ENCODE peak calls at places on chromosome 7, in ten cellular contexts. L is stomach, K is A549, C is SK-N-SH, I is suprapubic skin, A is ovary, H is transverse colon, Y is tibial nerve, G is GM12878, S is HepG2. X is an unnamed sample.

GRCh38 chr7:148929176-148929575 is 45.1 kb upstream of the EZH2 start:
- DNase-seq in L (no peak), K (no peak), C (no peak), I (no peak), A (no peak), H (no peak), Y (no peak), G (no peak), S (peak), X (no peak)

GRCh38 chr7:106693659-106694353 is 32.8 kb upstream of the CCDC71L start:
- DNase-seq in L (no peak), K (no peak), C (no peak), I (no peak), A (no peak), H (no peak), Y (no peak), G (no peak), S (no peak), X (no peak)

GRCh38 chr7:82166666-82167065 is 276.9 kb downstream of the CACNA2D1 start:
- DNase-seq in L (no peak), K (no peak), C (no peak), I (no peak), A (no peak), H (no peak), Y (no peak), G (no peak), S (no peak), X (no peak)

GRCh38 chr7:139828880-139829653 is at the start of gene TBXAS1:
- DNase-seq in L (peak), K (peak), C (no peak), I (no peak), A (no peak), H (peak), Y (peak), G (no peak), S (no peak), X (no peak)

GRCh38 chr7:139745330-139746143 is 32.3 kb downstream of the HIPK2 start:
- DNase-seq in L (no peak), K (no peak), C (peak), I (no peak), A (no peak), H (no peak), Y (no peak), G (no peak), S (peak), X (no peak)

GRCh38 chr7:55588379-55588699 is 16.0 kb upstream of the VOPP1 start:
- DNase-seq in L (no peak), K (peak), C (no peak), I (no peak), A (no peak), H (no peak), Y (no peak), G (no peak), S (no peak), X (no peak)

GRCh38 chr7:56007167-56007652 is 42.8 kb downstream of the NIPSNAP2 start:
- DNase-seq in L (no peak), K (no peak), C (no peak), I (no peak), A (no peak), H (no peak), Y (no peak), G (no peak), S (peak), X (no peak)

GRCh38 chr7:137254766-137255165 is 88.8 kb downstream of the PTN start:
- DNase-seq in L (no peak), K (no peak), C (no peak), I (no peak), A (no peak), H (no peak), Y (no peak), G (no peak), S (no peak), X (no peak)

DNA sequence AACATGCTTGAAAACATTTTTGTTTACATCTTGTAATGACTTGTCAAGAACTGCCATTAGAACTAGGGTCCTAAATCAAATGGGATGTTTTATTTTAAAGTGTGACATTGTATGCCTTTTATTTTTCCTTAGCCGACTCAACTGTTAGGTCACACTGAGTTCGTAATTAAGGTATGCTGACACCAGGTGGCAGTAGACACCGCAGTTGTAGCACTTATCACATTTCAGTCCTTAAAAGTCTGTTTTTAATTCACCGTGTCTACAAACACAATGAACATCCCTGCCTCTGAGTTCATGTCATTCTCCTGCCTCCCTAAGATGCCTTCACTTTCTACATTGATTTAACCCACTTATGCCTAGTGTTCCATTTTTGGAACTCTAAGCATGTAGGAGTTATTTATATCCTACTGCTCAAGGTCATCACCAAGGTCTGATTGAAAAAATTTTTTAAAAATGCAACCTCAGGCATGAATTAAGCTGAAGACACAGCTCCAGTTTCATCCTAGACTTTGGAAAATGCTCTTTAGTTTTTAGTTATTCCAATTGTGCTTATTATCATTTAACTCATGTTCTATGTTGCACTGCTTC is 186.1 kb downstream of the BMPER start:
- DNase-seq in L (peak), K (no peak), C (peak), I (no peak), A (no peak), H (peak), Y (peak), G (no peak), S (peak), X (no peak)
- TF ChIP-seq CTCF in L (peak), K (peak), C (peak), I (peak), A (no peak), H (peak), Y (no peak), G (peak), S (peak), X (no peak)

DNA sequence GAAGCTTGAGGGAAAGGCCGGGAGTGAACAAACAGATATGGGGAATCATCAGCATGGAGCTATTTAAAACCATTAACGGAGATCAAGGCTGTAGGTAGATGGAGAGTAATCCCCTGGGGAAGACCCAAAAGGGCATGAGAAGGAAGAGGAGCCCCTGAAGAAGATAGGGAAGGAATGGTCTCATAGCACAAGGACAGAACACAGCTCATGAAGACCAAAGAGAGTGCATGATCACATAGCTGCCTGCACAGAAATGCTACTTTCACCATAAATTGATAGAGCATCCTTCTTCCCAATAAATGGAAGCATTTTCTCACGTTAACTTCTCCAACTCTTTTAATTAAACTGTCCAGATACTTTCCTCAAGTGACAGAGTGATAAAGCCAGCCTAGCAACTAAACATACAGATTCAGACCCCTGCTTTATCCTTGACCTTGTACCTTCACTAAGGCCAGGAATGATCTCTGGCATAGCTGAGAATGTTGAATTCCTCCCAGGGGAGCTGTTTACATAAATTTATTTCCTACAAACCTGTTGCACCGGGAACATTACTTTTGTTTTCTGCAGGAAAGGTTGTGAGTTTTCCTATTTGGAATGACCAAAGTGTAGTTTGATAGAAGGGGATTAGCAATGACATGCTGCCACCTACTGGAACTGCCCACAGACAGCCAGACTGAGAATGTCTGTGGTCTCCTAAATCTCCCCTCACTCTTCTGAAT is 110.8 kb upstream of the LRGUK start:
- DNase-seq in L (peak), K (peak), C (peak), I (no peak), A (peak), H (peak), Y (peak), G (no peak), S (peak), X (no peak)
- TF ChIP-seq EP300 in L (no peak), K (no peak), C (peak), I (no peak), A (no peak), H (no peak), Y (no peak), G (no peak), S (no peak), X (no peak)

GRCh38 chr7:129821476-129821875 is 131.3 kb downstream of the UBE2H start:
- DNase-seq in L (no peak), K (no peak), C (no peak), I (no peak), A (no peak), H (no peak), Y (no peak), G (no peak), S (no peak), X (no peak)

GRCh38 chr7:129827467-129827990 is 125.2 kb downstream of the UBE2H start:
- DNase-seq in L (no peak), K (no peak), C (no peak), I (no peak), A (no peak), H (no peak), Y (no peak), G (no peak), S (no peak), X (no peak)

GRCh38 chr7:129825005-129825553 is 127.7 kb downstream of the UBE2H start:
- DNase-seq in L (no peak), K (peak), C (peak), I (peak), A (peak), H (peak), Y (no peak), G (no peak), S (peak), X (peak)

GRCh38 chr7:129825554-129826267 is 127.0 kb downstream of the UBE2H start:
- DNase-seq in L (peak), K (peak), C (peak), I (peak), A (peak), H (peak), Y (peak), G (no peak), S (peak), X (peak)

DNA sequence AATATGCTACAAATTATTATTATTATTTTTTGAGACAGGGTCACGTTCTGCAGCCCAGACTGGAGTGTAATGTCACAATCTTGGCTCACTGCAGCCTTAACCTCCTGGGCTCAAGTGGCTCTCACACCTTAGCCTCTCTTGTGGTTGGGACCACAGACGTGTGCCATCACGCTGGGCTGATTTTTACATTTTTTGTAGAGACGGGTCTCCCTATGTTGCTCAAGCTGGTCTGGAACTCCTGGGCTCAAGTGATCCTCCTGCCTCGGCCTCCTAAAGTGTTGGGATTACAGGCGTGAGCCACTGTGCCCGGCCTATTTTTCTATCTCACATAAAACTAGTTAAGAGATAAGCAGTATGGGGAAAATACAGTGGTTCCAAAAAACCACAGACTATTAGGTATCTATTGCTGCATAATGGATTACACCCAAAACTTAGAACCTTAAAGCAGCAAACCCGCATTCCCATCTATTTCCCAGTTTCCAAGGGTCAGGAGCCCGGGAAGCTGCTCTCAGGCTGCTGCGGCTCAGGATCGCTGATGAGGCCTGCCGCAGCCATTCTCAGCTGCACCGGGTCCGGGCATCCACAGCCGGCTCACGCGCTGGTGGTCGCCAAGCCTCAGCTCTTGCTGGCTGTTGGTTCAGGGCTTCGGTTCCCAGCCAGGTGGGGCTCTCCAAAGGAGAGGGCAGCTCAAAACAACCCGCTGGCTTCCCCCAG is 128.3 kb downstream of the UBE2H start:
- DNase-seq in L (no peak), K (no peak), C (no peak), I (no peak), A (no peak), H (no peak), Y (no peak), G (no peak), S (no peak), X (no peak)
- TF ChIP-seq CTCF in L (no peak), K (no peak), C (no peak), I (no peak), A (no peak), H (no peak), Y (no peak), G (no peak), S (peak), X (no peak)

GRCh38 chr7:94417921-94418320 is 23.2 kb downstream of the COL1A2 start:
- DNase-seq in L (no peak), K (no peak), C (no peak), I (no peak), A (no peak), H (no peak), Y (no peak), G (no peak), S (no peak), X (no peak)
- TF ChIP-seq EP300 in L (no peak), K (no peak), C (no peak), I (no peak), A (no peak), H (no peak), Y (peak), G (no peak), S (no peak), X (no peak)

DNA sequence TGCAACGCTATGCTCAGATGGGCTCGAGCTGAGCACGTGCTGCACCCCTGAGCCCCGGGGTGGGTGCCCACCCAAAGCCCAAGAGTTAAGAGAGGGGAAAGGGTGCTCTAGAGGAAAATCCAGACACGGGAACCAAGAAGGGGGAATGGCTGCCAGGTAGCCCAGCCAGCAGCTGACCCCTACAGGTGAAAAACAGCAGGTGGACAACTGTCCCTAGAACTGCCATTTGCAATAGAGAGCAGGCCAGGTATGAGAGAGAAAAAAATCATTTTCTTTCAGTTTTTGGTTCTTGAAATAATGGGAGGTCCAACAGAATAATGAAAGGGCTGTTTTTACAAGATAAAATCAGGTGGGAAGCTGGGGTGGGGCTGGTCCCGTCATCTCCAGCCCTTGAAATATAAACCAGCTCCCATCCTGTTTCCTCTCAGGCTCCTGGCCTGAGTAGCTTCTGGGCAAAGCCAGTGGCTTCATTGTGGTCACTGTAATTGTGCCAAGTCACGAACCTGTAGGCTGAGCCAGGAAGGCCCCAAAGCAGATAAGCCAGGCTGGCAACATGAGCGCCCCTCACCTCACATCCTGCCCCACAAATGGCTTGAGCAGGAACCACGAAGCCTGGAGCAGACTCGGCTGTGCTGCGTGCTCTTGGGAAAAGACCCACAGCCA is 257.8 kb downstream of the SNX10 start:
- DNase-seq in L (peak), K (no peak), C (no peak), I (no peak), A (no peak), H (no peak), Y (no peak), G (no peak), S (no peak), X (no peak)
- TF ChIP-seq CTCF in L (no peak), K (no peak), C (no peak), I (no peak), A (no peak), H (no peak), Y (no peak), G (no peak), S (peak), X (no peak)

GRCh38 chr7:113109718-113110117 is 8.6 kb downstream of the SMIM30 start:
- DNase-seq in L (no peak), K (no peak), C (no peak), I (no peak), A (no peak), H (no peak), Y (no peak), G (no peak), S (no peak), X (no peak)

GRCh38 chr7:113119429-113119828 is 1.1 kb upstream of the SMIM30 start:
- DNase-seq in L (no peak), K (no peak), C (no peak), I (no peak), A (no peak), H (no peak), Y (no peak), G (no peak), S (no peak), X (no peak)

GRCh38 chr7:113118074-113118959 is at the start of gene SMIM30:
- DNase-seq in L (peak), K (peak), C (peak), I (peak), A (peak), H (peak), Y (peak), G (peak), S (peak), X (peak)

DNA sequence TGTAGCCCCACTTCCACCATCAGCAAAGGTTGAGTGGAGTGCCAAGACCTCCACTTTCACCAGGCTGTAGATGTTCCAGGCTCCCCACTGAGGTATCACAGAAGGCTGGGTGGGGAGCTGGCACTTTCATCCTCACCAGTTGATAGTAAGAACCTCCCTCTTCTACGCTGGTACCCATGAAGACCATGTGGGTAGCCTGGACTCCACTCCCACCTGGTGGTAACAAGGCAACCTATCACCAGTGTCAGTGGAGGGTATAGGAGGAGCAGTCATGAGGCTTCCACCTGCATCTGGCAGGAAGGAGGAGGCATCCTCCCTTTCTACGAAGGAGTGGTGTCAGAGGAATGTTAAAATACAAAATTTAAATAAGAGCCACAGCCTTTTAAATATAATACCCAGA is 4.4 kb downstream of the SMIM30 start:
- DNase-seq in L (no peak), K (no peak), C (peak), I (no peak), A (no peak), H (no peak), Y (no peak), G (no peak), S (peak), X (no peak)
- TF ChIP-seq EP300 in L (no peak), K (no peak), C (no peak), I (no peak), A (no peak), H (no peak), Y (no peak), G (no peak), S (no peak), X (no peak)